ENCODE peak calls at places on chromosomes 16 and 17, in seven cellular contexts. L is AG09309, M is A549, G is pancreas, D is neural progenitor cell, N is lower lobe of right lung, W is heart right ventricle. E is an unnamed sample.

GRCh38 chr17:40121191-40121885 is 433 bp upstream of the MSL1 start:
- DNase-seq in N (peak), L (no peak), M (peak), D (peak), G (peak), W (peak), E (no peak)

GRCh38 chr16:2195316-2196161 is 866 bp downstream of the CASKIN1 start:
- DNase-seq in N (no peak), L (no peak), G (peak), M (no peak), D (peak), W (no peak), E (no peak)

GRCh38 chr16:2854700-2855309 is 3.2 kb downstream of the PRSS22 start:
- DNase-seq in L (no peak), D (no peak), G (no peak), N (no peak), W (no peak), M (no peak), E (no peak)

GRCh38 chr16:58843675-58844074 is 109.6 kb upstream of the GOT2 start:
- DNase-seq in L (no peak), W (no peak), M (peak), D (peak), G (no peak), N (no peak), E (peak)

GRCh38 chr16:67391424-67392300 is 1.6 kb downstream of the TPPP3 start:
- DNase-seq in M (peak), L (no peak), N (peak), D (no peak), W (peak), G (peak), E (no peak)

GRCh38 chr16:48164907-48165715 is 9.3 kb upstream of the ABCC12 start:
- DNase-seq in W (peak), G (peak), M (peak), L (no peak), N (peak), D (peak), E (peak)

GRCh38 chr16:2494616-2495015 is 19.1 kb upstream of the ATP6V0C start:
- DNase-seq in N (no peak), M (no peak), G (no peak), W (no peak), L (no peak), D (no peak), E (no peak)

GRCh38 chr16:87006789-87007745 is 310.1 kb downstream of the C16orf95 start:
- DNase-seq in M (no peak), G (no peak), L (no peak), N (no peak), D (no peak), W (no peak), E (no peak)

GRCh38 chr16:77938913-77939312 is 83.4 kb upstream of the CLEC3A start:
- DNase-seq in W (no peak), G (no peak), D (no peak), N (no peak), M (no peak), L (no peak), E (no peak)

GRCh38 chr16:57684626-57685358 is 9.8 kb upstream of the DRC7 start:
- DNase-seq in D (no peak), N (no peak), L (no peak), W (no peak), G (peak), M (no peak), E (no peak)

GRCh38 chr17:83079340-83079747 is at the start of gene METRNL:
- DNase-seq in D (peak), L (no peak), N (peak), G (no peak), W (peak), M (peak), E (no peak)

GRCh38 chr16:19377864-19378263 is 39.8 kb upstream of the TMC5 start:
- DNase-seq in N (no peak), W (no peak), D (no peak), L (no peak), G (no peak), M (no peak), E (no peak)

GRCh38 chr17:48733632-48734327 is 5.2 kb upstream of the HOXB13 start:
- DNase-seq in M (no peak), W (no peak), D (peak), L (no peak), G (no peak), N (no peak), E (no peak)

GRCh38 chr17:42920922-42921321 is 20.3 kb downstream of the G6PC1 start:
- DNase-seq in W (peak), N (peak), G (no peak), D (no peak), M (no peak), L (no peak), E (no peak)

GRCh38 chr16:49748322-49748721 is 107.6 kb downstream of the ZNF423 start:
- DNase-seq in N (no peak), G (no peak), D (no peak), M (no peak), L (no peak), W (no peak), E (no peak)

GRCh38 chr16:27245276-27246231 is 23.0 kb downstream of the NSMCE1 start:
- DNase-seq in N (peak), L (no peak), M (peak), D (no peak), W (no peak), G (no peak), E (no peak)

GRCh38 chr17:73281926-73282325 is 20.2 kb upstream of the CPSF4L start:
- DNase-seq in M (no peak), L (no peak), G (peak), W (no peak), N (no peak), D (no peak), E (no peak)

GRCh38 chr17:61447358-61447757 is 4.9 kb upstream of the TBX4 start:
- DNase-seq in N (no peak), L (no peak), W (no peak), M (no peak), G (no peak), D (no peak), E (no peak)

GRCh38 chr17:7436556-7437368 is 1.5 kb downstream of the TMEM102 start:
- DNase-seq in N (peak), M (peak), D (peak), W (peak), L (peak), G (peak), E (peak)

GRCh38 chr17:61726977-61727376 is 136.0 kb upstream of the NACA2 start:
- DNase-seq in M (no peak), D (no peak), L (no peak), N (no peak), G (no peak), W (no peak), E (no peak)

GRCh38 chr16:631808-632358 is 1.1 kb downstream of the WFIKKN1 start:
- DNase-seq in D (no peak), W (no peak), G (no peak), N (no peak), M (no peak), L (no peak), E (no peak)

GRCh38 chr17:54408741-54409140 is 491.9 kb upstream of the TOM1L1 start:
- DNase-seq in W (no peak), M (no peak), D (no peak), N (no peak), L (no peak), G (no peak), E (no peak)

GRCh38 chr17:48439072-48439471 is 9.1 kb upstream of the SKAP1 start:
- DNase-seq in M (no peak), G (no peak), L (no peak), N (no peak), D (no peak), W (no peak), E (no peak)

GRCh38 chr16:71426069-71426879 is 15.6 kb downstream of the TLE7 start:
- DNase-seq in L (peak), W (no peak), G (no peak), M (peak), N (no peak), D (peak), E (peak)

GRCh38 chr17:1504866-1505265 is 11.5 kb downstream of the INPP5K start:
- DNase-seq in W (no peak), G (no peak), N (no peak), M (no peak), L (no peak), D (no peak), E (no peak)

GRCh38 chr17:81966343-81967243 is 5.6 kb upstream of the NOTUM start:
- DNase-seq in M (no peak), N (peak), W (peak), D (peak), L (no peak), G (peak), E (no peak)

GRCh38 chr17:74150428-74151025 is 53.0 kb upstream of the RPL38 start:
- DNase-seq in N (no peak), D (no peak), M (no peak), L (no peak), G (no peak), W (no peak), E (no peak)

GRCh38 chr17:21268596-21269188 is 15.5 kb upstream of the NATD1 start:
- DNase-seq in W (no peak), D (no peak), G (peak), M (no peak), N (no peak), L (no peak), E (no peak)

GRCh38 chr17:27380551-27380950 is 75.7 kb upstream of the KSR1 start:
- DNase-seq in D (no peak), L (no peak), W (no peak), N (no peak), M (no peak), G (no peak), E (no peak)

GRCh38 chr17:81512984-81513668 is 527 bp upstream of the ACTG1 start:
- DNase-seq in G (peak), N (peak), D (peak), W (peak), L (no peak), M (peak), E (no peak)

GRCh38 chr16:1078579-1079021 is 6.1 kb downstream of the SSTR5 start:
- DNase-seq in L (no peak), N (no peak), M (peak), D (no peak), G (peak), W (no peak), E (no peak)

DNA sequence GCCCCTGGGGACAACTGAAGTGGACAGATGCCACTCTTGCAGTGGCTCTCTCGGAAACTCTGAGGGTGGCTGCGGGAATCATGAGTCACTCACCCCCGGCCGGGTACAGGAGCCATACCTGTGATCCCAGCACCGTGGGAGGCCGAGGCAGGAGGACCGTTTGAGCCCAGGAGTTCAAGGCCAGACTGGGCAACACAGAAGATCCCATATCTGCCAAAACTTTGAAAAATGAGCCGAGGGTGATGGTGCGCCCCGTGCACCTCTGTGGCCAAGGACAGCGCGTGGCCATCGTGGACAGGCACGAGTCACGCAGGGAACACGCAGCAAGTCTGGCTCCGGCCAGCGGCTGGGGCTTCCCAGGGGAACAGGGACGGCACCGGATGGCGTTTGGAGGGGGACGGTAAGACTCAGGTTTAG is 41.3 kb upstream of the ZC3H18 start:
- DNase-seq in M (no peak), N (no peak), G (peak), L (no peak), W (no peak), D (no peak), E (no peak)
- TF ChIP-seq CTCF in M (no peak), N (no peak), G (no peak), L (no peak), W (no peak), D (no peak), E (no peak)

DNA sequence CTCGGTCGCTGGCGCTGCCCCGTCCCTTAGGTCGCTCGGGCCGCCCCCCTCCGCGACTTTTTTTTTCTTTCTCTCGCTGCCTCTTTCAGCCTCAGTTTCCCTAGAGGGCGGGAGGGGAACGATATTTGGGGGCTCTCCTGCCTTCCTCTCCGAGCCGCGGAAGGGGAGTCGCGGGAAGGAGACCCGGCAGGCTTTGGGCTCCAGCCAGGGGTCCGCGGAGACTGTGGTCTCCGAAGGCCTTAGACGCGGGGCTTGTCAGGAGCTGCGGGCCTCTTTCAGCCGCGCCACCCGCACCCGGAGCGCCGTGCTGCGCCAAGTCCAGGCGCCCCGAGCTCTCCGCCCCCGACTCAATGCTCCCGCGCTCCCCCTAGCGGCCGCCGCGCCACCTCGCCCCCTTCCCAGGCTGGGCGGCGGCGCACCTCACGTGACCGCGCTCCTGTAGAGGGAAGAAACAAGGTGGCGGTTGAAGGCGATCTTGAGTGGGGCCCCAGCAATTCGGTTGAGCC is at the start of gene LRRC37B:
- DNase-seq in W (peak), G (peak), N (peak), M (peak), D (peak), L (no peak), E (no peak)
- H3K4me3 ChIP-seq in W (peak), G (peak), N (peak), M (peak), D (peak), L (peak), E (peak)

DNA sequence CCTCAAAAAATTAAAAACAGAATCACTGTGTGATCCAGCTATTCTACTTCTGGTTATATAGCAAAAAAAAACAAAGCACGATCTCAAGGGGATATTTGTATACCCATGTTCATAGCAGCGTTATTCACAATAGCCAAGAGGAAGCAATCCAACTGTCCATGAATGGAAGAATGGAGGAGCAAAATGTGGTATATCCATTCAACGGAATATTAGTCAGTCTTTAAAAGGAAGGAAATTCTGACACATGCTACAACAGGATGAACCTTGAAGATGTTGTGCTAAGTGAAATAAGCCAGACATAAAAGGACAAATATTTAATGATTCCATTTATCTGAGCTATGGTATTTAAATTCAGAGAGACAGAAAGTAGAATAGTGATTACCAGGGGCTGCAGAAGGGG is 4.6 kb upstream of the NOL11 start:
- DNase-seq in M (no peak), G (no peak), N (no peak), W (no peak), L (no peak), D (no peak), E (no peak)
- TF ChIP-seq CTCF in M (no peak), G (no peak), N (no peak), W (no peak), L (no peak), D (no peak), E (no peak)

GRCh38 chr16:30903002-30903401 is 6.6 kb downstream of the CTF1 start:
- DNase-seq in D (no peak), N (no peak), W (no peak), G (no peak), L (no peak), M (no peak), E (no peak)
- H3K4me3 ChIP-seq in D (no peak), N (peak), W (no peak), G (peak), L (no peak), M (no peak), E (no peak)

GRCh38 chr17:56633681-56634080 is 40.2 kb downstream of the NOG start:
- DNase-seq in D (no peak), M (no peak), W (no peak), N (no peak), G (no peak), L (no peak), E (no peak)

GRCh38 chr17:56624947-56625346 is 31.4 kb downstream of the NOG start:
- DNase-seq in L (no peak), D (no peak), W (no peak), N (no peak), M (no peak), G (no peak), E (no peak)

GRCh38 chr17:56624315-56624714 is 30.8 kb downstream of the NOG start:
- DNase-seq in W (no peak), G (no peak), N (no peak), M (no peak), D (no peak), L (no peak), E (no peak)

GRCh38 chr17:56630202-56630601 is 36.7 kb downstream of the NOG start:
- DNase-seq in D (no peak), G (no peak), N (no peak), L (no peak), M (no peak), W (no peak), E (no peak)

GRCh38 chr17:56629450-56630187 is 36.1 kb downstream of the NOG start:
- DNase-seq in W (no peak), D (peak), M (peak), N (no peak), G (no peak), L (no peak), E (peak)
- TF ChIP-seq CTCF in W (no peak), D (peak), M (peak), N (no peak), G (no peak), L (peak), E (peak)

DNA sequence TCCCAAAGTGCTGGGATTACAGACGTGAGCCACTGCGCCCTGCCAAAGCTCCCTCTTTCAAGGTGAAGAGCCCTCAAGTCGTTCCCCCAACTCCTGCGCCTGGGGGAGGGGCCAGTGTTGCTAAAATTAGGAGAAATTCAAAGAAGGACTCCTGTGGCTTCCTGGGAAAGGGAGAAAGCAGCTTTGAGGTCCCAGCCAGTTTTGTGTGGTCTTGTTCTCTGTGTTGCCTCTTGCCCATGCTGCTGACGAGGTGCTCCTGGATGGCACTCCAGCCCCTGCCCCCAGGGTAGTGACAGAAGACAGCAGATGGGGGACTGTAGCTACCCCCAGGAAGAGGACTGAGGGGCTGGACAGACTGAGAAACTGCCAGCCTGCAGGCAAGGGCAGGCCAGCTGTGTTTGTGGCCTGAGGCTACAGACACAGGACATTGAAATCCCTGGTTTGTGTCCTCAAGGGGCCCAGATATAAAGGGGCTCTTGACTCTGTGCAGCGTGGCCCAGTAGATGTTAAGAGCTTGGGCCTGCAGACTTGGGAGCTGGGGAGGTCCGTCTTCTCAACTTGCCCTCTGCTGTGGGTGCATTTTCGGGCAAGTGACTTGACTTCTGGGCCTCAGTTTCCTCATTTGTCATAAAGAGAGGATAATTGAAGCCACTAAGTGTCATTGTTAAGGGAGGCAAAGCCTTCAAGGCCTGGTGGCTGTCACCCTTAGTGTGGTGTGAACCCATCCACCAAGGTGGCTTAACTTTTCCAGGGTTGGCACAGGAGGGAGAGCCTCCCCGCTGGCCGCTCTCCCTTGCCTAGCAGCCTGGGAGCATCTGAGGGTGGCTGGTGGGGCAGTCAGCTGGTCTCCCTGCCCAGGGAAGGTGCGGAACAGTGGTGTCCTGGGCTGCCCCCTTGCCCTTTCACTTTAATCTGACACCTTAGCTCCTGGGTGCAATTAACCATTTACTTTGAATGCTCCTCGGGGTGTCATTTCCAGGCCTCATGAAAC is 4.1 kb downstream of the UBALD2 start:
- DNase-seq in W (no peak), M (no peak), L (no peak), G (no peak), D (no peak), N (no peak), E (no peak)
- H3K4me3 ChIP-seq in W (no peak), M (no peak), L (no peak), G (no peak), D (no peak), N (peak), E (no peak)

GRCh38 chr17:18043491-18043890 is 4.3 kb downstream of the GID4 start:
- DNase-seq in M (peak), N (no peak), W (no peak), G (no peak), L (no peak), D (no peak), E (no peak)
- TF ChIP-seq CTCF in M (peak), N (no peak), W (peak), G (no peak), L (no peak), D (no peak), E (no peak)

DNA sequence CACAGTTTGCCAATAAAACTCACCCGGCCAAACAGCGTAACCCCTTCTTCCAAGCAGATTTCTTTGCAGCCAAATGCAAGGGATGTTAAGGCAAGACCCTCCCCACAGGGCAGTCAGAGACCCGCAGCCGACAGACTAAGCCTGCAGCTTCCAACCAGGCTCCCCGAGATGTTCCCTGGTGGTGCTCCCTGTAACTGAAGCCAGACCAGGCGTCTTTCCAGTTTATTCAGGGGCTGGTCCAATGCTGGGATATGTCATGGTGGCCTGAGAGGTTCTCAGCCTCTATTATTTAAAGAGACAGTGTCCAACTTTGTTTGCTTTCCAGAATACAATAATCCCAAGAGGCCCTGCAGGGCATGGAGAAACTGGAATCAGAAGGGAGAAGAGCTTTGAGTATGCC is at the start of gene PMP22:
- DNase-seq in W (peak), L (no peak), M (no peak), G (no peak), N (no peak), D (no peak), E (no peak)
- H3K4me3 ChIP-seq in W (peak), L (no peak), M (peak), G (peak), N (peak), D (no peak), E (no peak)

E was measured in HFF-Myc.